ENCODE peak calls at places on chromosomes 3 and 15, in five cellular contexts. D, P, X, B and W are unnamed samples. For H3K4me1, the result is how much of the 10 kb centered on the place peaks cover.

GRCh38 chr3:177463863-177464262 is 266.6 kb upstream of the TBL1XR1 start:
- DNase-seq in D (peak), P (no peak), X (no peak), B (no peak), W (no peak)

GRCh38 chr15:62816342-62817059 is 226.0 kb upstream of the TPM1 start:
- DNase-seq in B (no peak), X (no peak), D (no peak), P (no peak), W (no peak)

GRCh38 chr3:73516656-73517055 is 108.1 kb downstream of the PDZRN3 start:
- DNase-seq in P (no peak), X (no peak), B (no peak), D (peak), W (no peak)

GRCh38 chr3:117719316-117719926 is 1009.8 kb downstream of the TUSC7 start:
- DNase-seq in X (no peak), D (peak), P (no peak), B (no peak), W (no peak)

GRCh38 chr3:186035277-186035676 is 73.6 kb downstream of the ETV5 start:
- DNase-seq in P (no peak), D (peak), B (peak), X (no peak), W (no peak)

GRCh38 chr15:67043939-67044771 is 21.2 kb upstream of the SMAD3 start:
- DNase-seq in D (peak), P (peak), X (no peak), B (no peak), W (peak)

GRCh38 chr15:72389231-72389630 is 8.9 kb upstream of the TMEM202 start:
- DNase-seq in B (no peak), P (peak), X (no peak), D (peak), W (no peak)

GRCh38 chr3:109874900-109875735 is 537.8 kb upstream of the DPPA4 start:
- DNase-seq in B (no peak), X (no peak), D (peak), P (no peak), W (no peak)

GRCh38 chr15:41568350-41569017 is 9.5 kb downstream of the TYRO3 start:
- DNase-seq in B (no peak), D (peak), P (peak), X (no peak), W (no peak)

GRCh38 chr3:48662753-48663488 is at the start of gene CELSR3:
- DNase-seq in P (peak), D (peak), B (peak), X (peak), W (peak)

GRCh38 chr3:150371741-150372254 is 36.3 kb upstream of the TSC22D2 start:
- DNase-seq in B (no peak), X (no peak), P (peak), D (peak), W (no peak)

GRCh38 chr3:69695933-69696332 is 43.3 kb upstream of the MITF start:
- DNase-seq in B (no peak), X (no peak), D (no peak), P (no peak), W (no peak)

GRCh38 chr3:124688580-124689454 is 41.4 kb upstream of the UMPS start:
- DNase-seq in B (peak), X (peak), D (peak), P (peak), W (peak)

GRCh38 chr3:56921573-56922571 is 120.1 kb upstream of the ARHGEF3 start:
- DNase-seq in D (peak), X (no peak), B (no peak), P (no peak), W (peak)

GRCh38 chr15:71325461-71325860 is 210.2 kb downstream of the THSD4 start:
- DNase-seq in D (peak), X (no peak), B (no peak), P (no peak), W (no peak)

GRCh38 chr15:99455796-99456160 is 110.0 kb upstream of the MEF2A start:
- DNase-seq in P (no peak), X (no peak), D (no peak), B (no peak), W (no peak)

GRCh38 chr3:17481116-17481515 is 261.3 kb downstream of the TBC1D5 start:
- DNase-seq in P (no peak), D (no peak), X (peak), B (peak), W (peak)

GRCh38 chr15:40046721-40047412 is 7.9 kb upstream of the SRP14 start:
- DNase-seq in D (peak), X (no peak), P (no peak), B (no peak), W (no peak)

GRCh38 chr15:82315519-82316246 is 33.6 kb downstream of the GOLGA6L10 start:
- DNase-seq in P (no peak), D (no peak), X (no peak), B (no peak), W (peak)

GRCh38 chr15:32683231-32683630 is 34.6 kb upstream of the GREM1 start:
- DNase-seq in D (no peak), B (no peak), X (no peak), P (no peak), W (no peak)
- H3K4me1 ChIP-seq in D (under half), B (under half), X (under half), P (under half), W (under half)

DNA sequence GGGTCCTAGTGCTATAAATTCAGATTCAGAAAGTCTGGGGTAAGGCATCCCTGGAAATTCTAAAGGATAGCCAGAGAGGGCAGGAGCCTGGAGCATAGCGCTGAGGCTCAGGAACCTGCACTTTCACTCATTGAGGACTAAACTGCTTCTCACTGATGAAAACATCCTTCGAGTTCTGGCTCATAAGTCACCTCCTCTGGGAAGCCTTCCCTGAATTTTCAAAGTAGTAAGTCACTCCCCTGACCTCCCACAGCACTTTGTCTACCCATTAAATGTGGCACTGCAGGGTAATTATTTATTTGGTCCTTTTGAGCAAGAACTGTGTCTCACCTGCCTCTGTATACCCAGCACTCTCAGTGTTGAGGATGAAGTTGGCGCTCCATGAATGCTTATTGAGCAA is 30.9 kb downstream of the HRH1 start:
- DNase-seq in D (no peak), B (no peak), P (no peak), X (no peak), W (no peak)
- H3K27ac ChIP-seq in D (peak), B (peak), P (no peak), X (no peak), W (peak)

DNA sequence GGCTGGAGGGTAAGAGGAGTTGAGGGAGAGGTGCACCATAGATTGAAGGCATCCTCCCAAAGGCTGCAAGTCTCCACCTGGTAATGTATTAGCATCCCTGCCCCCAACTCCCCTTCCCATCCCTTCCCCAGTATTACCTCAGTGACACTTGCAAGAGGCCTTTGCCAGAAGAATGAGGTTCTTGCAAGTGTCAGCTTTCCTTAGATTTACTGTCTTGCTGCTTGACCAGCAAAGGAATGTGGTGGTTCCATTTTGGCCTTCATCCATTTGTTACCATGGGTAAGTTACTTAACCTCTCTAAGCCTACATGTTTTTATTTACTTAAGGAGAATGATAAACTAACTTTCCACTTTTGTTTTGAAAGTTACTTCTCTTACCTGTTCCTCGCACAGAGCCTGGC is 108.9 kb downstream of the LRTM1 start:
- DNase-seq in P (no peak), B (no peak), X (no peak), D (no peak), W (no peak)
- H3K4me1 ChIP-seq in P (under half), B (under half), X (under half), D (under half), W (under half)

GRCh38 chr15:27328616-27329015 is 357.6 kb downstream of the GABRG3 start:
- DNase-seq in B (no peak), D (no peak), P (no peak), X (no peak), W (no peak)

GRCh38 chr15:27327467-27328045 is 356.6 kb downstream of the GABRG3 start:
- DNase-seq in P (no peak), D (no peak), B (no peak), X (no peak), W (no peak)

DNA sequence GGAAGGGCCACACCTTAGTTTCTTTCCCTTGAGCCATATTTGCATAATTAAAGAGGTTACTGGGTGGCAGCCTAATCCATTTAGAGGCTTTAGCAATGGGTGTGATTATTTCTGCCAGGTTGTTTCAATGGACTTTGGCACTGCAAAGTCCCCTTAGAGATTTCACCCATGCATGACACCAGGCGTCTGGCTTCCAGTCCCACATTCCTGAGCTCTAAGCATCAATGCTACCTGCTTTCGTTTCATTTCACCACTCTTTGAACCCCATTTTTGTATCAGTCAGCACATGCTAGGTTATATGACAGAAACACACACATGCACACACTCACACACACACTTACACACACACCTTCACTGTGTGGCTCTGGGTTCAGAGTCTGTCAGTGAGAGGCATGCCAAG is 353.9 kb downstream of the GABRG3 start:
- DNase-seq in P (no peak), X (no peak), D (no peak), B (no peak), W (no peak)
- H3K27ac ChIP-seq in P (no peak), X (peak), D (no peak), B (no peak), W (no peak)

DNA sequence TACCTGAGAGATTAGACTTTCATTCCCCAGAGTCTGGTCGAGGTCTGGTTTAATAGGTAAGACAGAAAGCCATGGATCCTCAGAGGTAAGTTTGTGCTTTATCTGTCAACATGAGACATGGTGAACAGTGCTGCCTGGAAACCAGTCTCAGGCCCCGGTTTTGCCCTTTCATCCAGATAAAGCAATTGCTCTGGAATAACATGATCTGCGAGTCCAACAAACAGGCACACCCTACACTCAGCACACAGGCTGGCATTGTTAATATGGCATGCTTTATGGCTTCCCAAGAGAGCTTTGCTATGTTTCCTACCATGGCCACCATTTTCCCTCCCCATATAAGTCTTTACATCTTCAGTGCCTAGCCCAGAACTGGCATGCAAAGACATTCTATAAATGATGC is 30.1 kb upstream of the MNS1 start:
- DNase-seq in P (no peak), B (no peak), D (no peak), X (no peak), W (no peak)
- H3K4me1 ChIP-seq in P (under half), B (under half), D (under half), X (under half), W (under half)

GRCh38 chr3:196621581-196621980 is 17.9 kb upstream of the NRROS start:
- DNase-seq in P (no peak), B (no peak), X (no peak), D (no peak), W (no peak)
- H3K27ac ChIP-seq in P (no peak), B (no peak), X (no peak), D (no peak), W (no peak)

DNA sequence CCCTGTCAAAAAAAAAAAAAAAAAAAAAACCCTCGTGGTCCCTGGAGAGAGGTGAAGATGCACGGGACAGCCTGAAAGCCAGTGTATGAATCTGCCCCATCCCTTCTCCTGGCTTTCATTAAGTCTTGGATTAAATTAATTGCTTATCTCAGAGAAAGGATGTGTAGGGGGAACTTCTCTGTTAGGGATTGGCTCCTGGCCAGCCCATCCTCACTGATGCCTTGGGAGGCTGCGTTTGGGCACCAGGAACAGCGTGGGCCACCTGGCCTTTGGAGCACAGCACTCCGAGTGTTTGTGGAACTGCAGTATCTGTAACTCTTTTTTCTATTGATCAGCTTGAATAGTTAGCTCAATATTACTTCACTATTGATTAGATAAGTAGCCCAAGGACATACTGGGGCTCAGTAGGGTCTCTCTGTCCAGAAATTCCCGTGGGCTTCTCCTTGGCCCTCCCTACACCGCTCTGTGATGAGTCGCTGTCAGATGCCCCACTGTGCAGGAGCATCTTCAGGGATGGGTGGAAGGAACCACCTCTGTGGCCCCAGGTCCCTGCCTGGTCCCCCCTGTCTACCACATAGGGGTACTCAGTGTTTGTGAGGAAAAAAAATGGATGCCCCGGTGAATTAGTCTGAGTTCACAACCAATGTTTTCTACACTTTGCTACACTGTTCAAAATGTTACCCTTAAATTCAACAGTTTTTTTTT is 2.0 kb downstream of the PXYLP1 start:
- DNase-seq in D (no peak), P (no peak), B (no peak), X (no peak), W (no peak)
- H3K4me1 ChIP-seq in D (under half), P (half or more), B (half or more), X (under half), W (under half)

DNA sequence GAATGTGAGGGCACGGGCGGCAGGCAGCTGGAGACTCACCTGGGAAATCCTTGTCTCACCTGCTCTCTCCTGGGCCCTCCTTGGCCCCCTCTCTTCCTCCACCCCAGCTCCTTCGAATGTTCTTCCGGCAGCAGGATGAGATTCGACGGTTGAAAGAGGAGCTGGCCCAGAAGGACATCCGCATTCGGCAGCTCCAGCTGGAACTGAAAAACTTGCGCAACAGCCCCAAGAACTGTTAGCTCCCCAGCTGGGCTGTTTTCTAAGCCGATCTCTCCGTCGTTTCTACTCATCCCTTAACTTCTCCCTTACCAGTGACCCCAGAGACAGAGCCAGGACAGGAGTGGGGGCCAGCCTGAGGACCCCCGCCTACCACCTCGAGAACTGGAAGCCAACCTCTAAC is 95.0 kb downstream of the ANP32A start:
- DNase-seq in X (peak), D (peak), P (no peak), B (peak), W (peak)
- H3K27ac ChIP-seq in X (no peak), D (no peak), P (no peak), B (peak), W (no peak)